ENCODE peak calls at places on chromosomes 5 and 9, in six cellular contexts. I is uterus, A is A549, E is IMR-90, C is ovary, D is Peyer's patch. W is an unnamed sample. For H3K4me1, the result is how much of the 10 kb centered on the place peaks cover.

GRCh38 chr5:50717615-50718014 is 51.2 kb downstream of the PARP8 start:
- DNase-seq in I (no peak), A (no peak), E (no peak), C (no peak), D (no peak), W (no peak)

GRCh38 chr5:124628721-124629596 is 117.5 kb downstream of the ZNF608 start:
- DNase-seq in I (no peak), A (peak), E (peak), C (peak), D (no peak), W (peak)

GRCh38 chr5:149860801-149861322 is 83.7 kb downstream of the PDE6A start:
- DNase-seq in I (no peak), A (no peak), E (no peak), C (no peak), D (peak), W (no peak)

GRCh38 chr9:31023793-31024192 is 1360.7 kb upstream of the ACO1 start:
- DNase-seq in I (no peak), A (no peak), E (no peak), C (no peak), D (no peak), W (no peak)

GRCh38 chr5:169923988-169924387 is 56.3 kb downstream of the INSYN2B start:
- DNase-seq in I (no peak), A (no peak), E (no peak), C (no peak), D (no peak), W (no peak)

GRCh38 chr5:350355-350754 is 28.8 kb downstream of the AHRR start:
- DNase-seq in I (no peak), A (no peak), E (no peak), C (no peak), D (no peak), W (peak)

GRCh38 chr5:100464418-100464817 is 70.8 kb upstream of the FAM174A start:
- DNase-seq in I (no peak), A (no peak), E (peak), C (no peak), D (no peak), W (no peak)

GRCh38 chr5:78534148-78535009 is 114.2 kb downstream of the LHFPL2 start:
- DNase-seq in I (peak), A (no peak), E (peak), C (no peak), D (no peak), W (peak)

GRCh38 chr5:95643152-95643551 is 3.4 kb upstream of the RFESD start:
- DNase-seq in I (no peak), A (no peak), E (no peak), C (no peak), D (no peak), W (no peak)

GRCh38 chr5:165309446-165309845 is 1804.0 kb downstream of the MAT2B start:
- DNase-seq in I (no peak), A (no peak), E (no peak), C (no peak), D (no peak), W (no peak)

GRCh38 chr9:36332006-36332405 is 68.1 kb downstream of the RNF38 start:
- DNase-seq in I (no peak), A (no peak), E (peak), C (no peak), D (no peak), W (no peak)

GRCh38 chr5:61901997-61902396 is 404.0 kb upstream of the KIF2A start:
- DNase-seq in I (no peak), A (no peak), E (no peak), C (no peak), D (no peak), W (no peak)

GRCh38 chr5:41465493-41466171 is 44.8 kb downstream of the PLCXD3 start:
- DNase-seq in I (no peak), A (no peak), E (peak), C (no peak), D (no peak), W (no peak)

GRCh38 chr9:134698587-134699342 is 57.2 kb downstream of the COL5A1 start:
- DNase-seq in I (peak), A (peak), E (peak), C (peak), D (peak), W (peak)

GRCh38 chr9:123513554-123513953 is 157.6 kb downstream of the CRB2 start:
- DNase-seq in I (no peak), A (no peak), E (no peak), C (no peak), D (no peak), W (no peak)

GRCh38 chr5:90547072-90547536 is 11.5 kb upstream of the ADGRV1 start:
- DNase-seq in I (no peak), A (no peak), E (no peak), C (no peak), D (no peak), W (no peak)

GRCh38 chr5:14145356-14146334 is 2.5 kb downstream of the TRIO start:
- DNase-seq in I (no peak), A (no peak), E (peak), C (no peak), D (no peak), W (no peak)

GRCh38 chr9:87080512-87081225 is 133.4 kb upstream of the GAS1 start:
- DNase-seq in I (no peak), A (peak), E (no peak), C (no peak), D (no peak), W (no peak)

GRCh38 chr5:110547495-110547894 is 179.0 kb downstream of the TMEM232 start:
- DNase-seq in I (no peak), A (no peak), E (no peak), C (no peak), D (no peak), W (no peak)

GRCh38 chr5:177447611-177448243 is 1.1 kb downstream of the PRR7 start:
- DNase-seq in I (peak), A (peak), E (peak), C (no peak), D (no peak), W (peak)

GRCh38 chr5:67085616-67086015 is 111.0 kb downstream of the CD180 start:
- DNase-seq in I (no peak), A (no peak), E (no peak), C (no peak), D (no peak), W (no peak)

GRCh38 chr5:147690595-147690994 is 91.9 kb downstream of the JAKMIP2 start:
- DNase-seq in I (no peak), A (no peak), E (peak), C (no peak), D (no peak), W (peak)

GRCh38 chr5:80187691-80188090 is 68.2 kb downstream of the SERINC5 start:
- DNase-seq in I (no peak), A (no peak), E (no peak), C (no peak), D (no peak), W (no peak)
- H3K4me3 ChIP-seq in I (no peak), A (no peak), E (no peak), C (no peak), D (no peak), W (no peak)

GRCh38 chr9:88991066-88992030 is at the start of gene S1PR3:
- DNase-seq in I (peak), A (peak), E (no peak), C (peak), D (no peak), W (peak)
- TF ChIP-seq CTCF in I (peak), A (no peak), E (no peak), C (no peak), D (no peak), W (peak)

GRCh38 chr9:95045751-95046150 is 271.8 kb downstream of the FANCC start:
- DNase-seq in I (no peak), A (no peak), E (no peak), C (no peak), D (no peak), W (peak)

GRCh38 chr9:95043826-95044225 is 273.7 kb downstream of the FANCC start:
- DNase-seq in I (no peak), A (no peak), E (no peak), C (no peak), D (no peak), W (no peak)

GRCh38 chr9:95048225-95049087 is 269.1 kb downstream of the FANCC start:
- DNase-seq in I (peak), A (no peak), E (no peak), C (peak), D (peak), W (peak)

GRCh38 chr9:95047452-95048224 is 269.9 kb downstream of the FANCC start:
- DNase-seq in I (no peak), A (no peak), E (no peak), C (no peak), D (no peak), W (peak)

GRCh38 chr9:95044731-95045508 is 272.6 kb downstream of the FANCC start:
- DNase-seq in I (no peak), A (peak), E (no peak), C (no peak), D (no peak), W (peak)
- H3K4me1 ChIP-seq in I (under half), A (half or more), E (under half), C (under half), D (under half), W (under half)

GRCh38 chr9:84271887-84272556 is 68.5 kb downstream of the SLC28A3 start:
- DNase-seq in I (no peak), A (no peak), E (peak), C (no peak), D (no peak), W (no peak)

GRCh38 chr9:84271004-84271886 is 69.3 kb downstream of the SLC28A3 start:
- DNase-seq in I (peak), A (no peak), E (peak), C (peak), D (peak), W (peak)

GRCh38 chr9:84264307-84264706 is 76.3 kb downstream of the SLC28A3 start:
- DNase-seq in I (no peak), A (no peak), E (no peak), C (no peak), D (no peak), W (no peak)

GRCh38 chr9:84261082-84261746 is 79.3 kb downstream of the SLC28A3 start:
- DNase-seq in I (peak), A (peak), E (peak), C (peak), D (peak), W (peak)

DNA sequence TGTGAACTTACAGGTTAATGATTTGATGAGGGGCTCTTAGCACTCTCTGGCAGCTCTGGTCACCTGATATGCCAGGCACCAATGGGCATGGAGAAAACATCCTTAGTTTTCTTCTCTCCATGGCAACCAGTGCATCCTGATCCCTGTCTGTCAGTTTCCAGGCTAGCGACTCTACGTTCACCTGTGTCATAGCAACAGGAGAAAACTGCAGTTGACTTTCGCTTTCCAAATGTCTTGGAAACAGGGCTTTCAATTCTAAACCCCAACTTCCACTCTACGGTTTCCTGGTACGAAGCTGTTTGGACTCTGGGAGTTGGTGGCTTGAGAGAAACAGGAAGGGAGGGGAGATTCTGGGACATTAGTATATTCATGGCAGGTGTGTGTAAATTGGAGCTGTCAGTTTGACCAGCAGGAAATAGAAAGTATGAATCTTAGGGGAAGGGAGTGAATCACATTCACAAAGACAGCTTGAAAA is 74.4 kb downstream of the SLC28A3 start:
- DNase-seq in I (no peak), A (peak), E (no peak), C (no peak), D (no peak), W (peak)
- H3K4me3 ChIP-seq in I (no peak), A (no peak), E (no peak), C (no peak), D (no peak), W (no peak)

W was measured in endodermal cell.